ENCODE peak calls at places on chromosomes 12 and 14, in six cellular contexts. T is Peyer's patch, Y is HL-60, R is tibial nerve, Q is right lobe of liver, U is adrenal gland. P is an unnamed sample.

GRCh38 chr12:46465307-46465706 is 92.7 kb upstream of the SLC38A2 start:
- DNase-seq in U (no peak), T (no peak), Y (no peak), Q (no peak), R (no peak), P (no peak)

GRCh38 chr12:96986883-96987523 is 79.9 kb downstream of the NEDD1 start:
- DNase-seq in U (no peak), T (no peak), Q (no peak), R (no peak), Y (no peak), P (no peak)

GRCh38 chr12:104498211-104498801 is 41.6 kb downstream of the CHST11 start:
- DNase-seq in T (no peak), U (no peak), Q (no peak), R (no peak), Y (no peak), P (no peak)

GRCh38 chr12:7439579-7440505 is 4.1 kb downstream of the CD163L1 start:
- DNase-seq in T (peak), U (peak), Y (no peak), R (no peak), Q (peak), P (no peak)

GRCh38 chr12:113239288-113239771 is 18.1 kb downstream of the TPCN1 start:
- DNase-seq in U (peak), R (no peak), Q (no peak), T (no peak), Y (no peak), P (no peak)

GRCh38 chr14:52547027-52547426 is 5.3 kb downstream of the TXNDC16 start:
- DNase-seq in R (no peak), T (no peak), Y (no peak), U (no peak), Q (no peak), P (no peak)

GRCh38 chr14:32561520-32561919 is 232.4 kb downstream of the AKAP6 start:
- DNase-seq in R (no peak), U (peak), Y (no peak), Q (no peak), T (no peak), P (no peak)

GRCh38 chr12:104060791-104061190 is 3.5 kb upstream of the HCFC2 start:
- DNase-seq in R (no peak), Y (no peak), U (no peak), Q (no peak), T (no peak), P (no peak)

GRCh38 chr12:13924286-13924685 is 57.1 kb downstream of the GRIN2B start:
- DNase-seq in T (no peak), Y (no peak), Q (no peak), U (no peak), R (no peak), P (no peak)

GRCh38 chr14:105116451-105117256 is 51.4 kb upstream of the GPR132 start:
- DNase-seq in U (no peak), Q (no peak), R (no peak), T (no peak), Y (no peak), P (no peak)

GRCh38 chr12:132948146-132949066 is 7.7 kb downstream of the ZNF605 start:
- DNase-seq in T (no peak), U (no peak), Y (no peak), Q (no peak), R (no peak), P (no peak)

GRCh38 chr14:62081012-62081612 is 318.9 kb downstream of the SNAPC1 start:
- DNase-seq in U (no peak), T (no peak), R (no peak), Q (no peak), Y (no peak), P (no peak)

GRCh38 chr12:20260864-20261263 is 107.5 kb upstream of the PDE3A start:
- DNase-seq in Y (no peak), U (no peak), R (no peak), Q (no peak), T (no peak), P (no peak)

GRCh38 chr12:5026342-5026938 is 17.2 kb upstream of the KCNA5 start:
- DNase-seq in U (no peak), Q (no peak), Y (no peak), R (no peak), T (no peak), P (no peak)

GRCh38 chr14:99401624-99402282 is 78.9 kb downstream of the SETD3 start:
- DNase-seq in T (no peak), Q (no peak), R (no peak), U (no peak), Y (no peak), P (no peak)

GRCh38 chr12:64124511-64125197 is 97.4 kb downstream of the KICS2 start:
- DNase-seq in T (no peak), Y (no peak), R (no peak), U (no peak), Q (no peak), P (no peak)

GRCh38 chr12:9341260-9341585 is 133.0 kb upstream of the PZP start:
- DNase-seq in R (no peak), T (no peak), U (no peak), Q (no peak), Y (no peak), P (no peak)

GRCh38 chr12:57726884-57727757 is 11.4 kb downstream of the AGAP2 start:
- DNase-seq in T (peak), R (no peak), Q (no peak), U (peak), Y (no peak), P (no peak)

GRCh38 chr12:96438330-96438729 is 38.1 kb upstream of the CDK17 start:
- DNase-seq in U (no peak), R (no peak), T (no peak), Q (no peak), Y (no peak), P (no peak)

GRCh38 chr12:67161322-67161918 is 107.7 kb upstream of the CAND1 start:
- DNase-seq in T (no peak), Q (no peak), Y (peak), U (peak), R (no peak), P (no peak)

GRCh38 chr12:125314051-125314882 is 249.0 kb downstream of the AACS start:
- DNase-seq in U (no peak), R (no peak), T (no peak), Q (no peak), Y (no peak), P (no peak)

GRCh38 chr14:64296561-64296960 is 2.4 kb upstream of the ESR2 start:
- DNase-seq in T (no peak), R (no peak), Y (no peak), U (no peak), Q (no peak), P (no peak)

GRCh38 chr12:124053855-124054254 is 80.8 kb downstream of the ZNF664 start:
- DNase-seq in Y (peak), Q (no peak), U (peak), T (no peak), R (peak), P (no peak)

GRCh38 chr12:75081305-75081704 is 128.3 kb downstream of the KCNC2 start:
- DNase-seq in T (no peak), Q (no peak), R (no peak), U (no peak), Y (no peak), P (no peak)

GRCh38 chr12:94644622-94645021 is 5.7 kb downstream of the TMCC3 start:
- DNase-seq in T (no peak), U (no peak), Q (peak), Y (no peak), R (no peak), P (no peak)

GRCh38 chr12:139585-139984 is 73.0 kb downstream of the IQSEC3 start:
- DNase-seq in Y (no peak), T (no peak), Q (no peak), U (no peak), R (no peak), P (no peak)

GRCh38 chr14:76920572-76921175 is 94.5 kb downstream of the LRRC74A start:
- DNase-seq in U (no peak), T (no peak), Q (no peak), Y (no peak), R (no peak), P (no peak)

GRCh38 chr14:97824218-97824617 is 1027.0 kb downstream of the VRK1 start:
- DNase-seq in R (no peak), Y (peak), U (no peak), T (no peak), Q (no peak), P (no peak)

GRCh38 chr14:98325761-98326160 is 946.2 kb downstream of the BCL11B start:
- DNase-seq in R (no peak), U (no peak), Q (no peak), T (no peak), Y (no peak), P (no peak)

GRCh38 chr14:44940944-44941343 is 20.8 kb downstream of the KLHL28 start:
- DNase-seq in R (no peak), U (no peak), Q (no peak), T (no peak), Y (no peak), P (no peak)

GRCh38 chr12:131901431-131902331 is 7.3 kb downstream of the ULK1 start:
- DNase-seq in U (peak), Y (no peak), T (no peak), R (no peak), Q (no peak), P (peak)

GRCh38 chr14:93981874-93982683 is 5.7 kb upstream of the ASB2 start:
- DNase-seq in R (no peak), Y (no peak), U (no peak), Q (no peak), T (no peak), P (no peak)

GRCh38 chr14:21103165-21103709 is 2.4 kb downstream of the TMEM253 start:
- DNase-seq in Y (no peak), T (no peak), Q (no peak), R (no peak), U (no peak), P (no peak)

GRCh38 chr12:116577149-116577548 is 18.0 kb downstream of the MAP1LC3B2 start:
- DNase-seq in T (no peak), Y (no peak), U (no peak), Q (no peak), R (no peak), P (no peak)

GRCh38 chr14:39459795-39460478 is 27.7 kb upstream of the FBXO33 start:
- DNase-seq in U (no peak), Y (no peak), R (no peak), Q (no peak), T (no peak), P (no peak)

GRCh38 chr14:34931206-34931605 is 51.6 kb upstream of the SRP54 start:
- DNase-seq in Y (no peak), T (no peak), U (no peak), R (no peak), Q (no peak), P (no peak)
- H3K27ac ChIP-seq in Y (no peak), T (peak), U (no peak), R (no peak), Q (peak), P (no peak)

DNA sequence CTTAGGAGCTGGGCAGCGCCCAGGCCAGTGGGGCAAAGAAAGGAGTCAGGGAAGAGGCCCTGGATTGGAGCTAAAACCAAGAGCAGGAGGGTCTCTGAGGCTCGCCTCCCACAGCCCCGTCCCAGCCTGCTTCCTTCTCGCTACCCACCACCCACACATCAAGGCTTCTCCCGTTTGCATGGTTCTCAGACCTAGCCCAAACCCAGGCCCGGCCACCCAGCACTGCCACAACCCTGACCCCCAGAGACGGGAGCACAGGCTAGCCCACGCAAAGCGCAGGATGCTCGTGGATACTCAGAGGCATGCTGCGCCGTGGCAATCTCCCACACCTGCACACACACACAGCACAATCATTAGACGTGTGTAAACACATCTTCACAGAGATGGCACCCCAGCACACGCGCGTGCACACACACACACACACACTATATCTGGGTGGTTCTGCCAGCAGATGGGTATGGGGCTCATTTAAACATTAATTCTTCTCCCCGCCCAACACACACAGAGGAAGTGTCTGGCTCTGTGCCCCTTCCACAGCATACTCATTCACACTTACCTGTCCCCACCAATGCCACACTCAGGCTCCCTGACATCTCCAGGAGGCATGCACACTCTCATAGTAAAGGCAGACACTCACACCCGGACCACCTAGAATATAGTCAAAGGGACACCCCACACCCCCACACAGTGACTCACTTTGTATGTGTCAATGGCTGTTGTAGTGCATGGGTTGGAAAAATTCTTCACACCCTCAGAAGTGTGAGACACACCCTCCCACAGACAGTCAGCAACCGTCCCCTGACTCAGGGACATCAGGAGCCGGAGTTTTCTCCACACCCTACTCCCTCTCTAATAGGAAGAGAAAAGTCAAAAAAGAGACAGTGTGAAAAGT is 1.1 kb downstream of the CARMIL3 start:
- DNase-seq in U (peak), R (no peak), T (no peak), Y (no peak), Q (no peak), P (peak)
- H3K4me3 ChIP-seq in U (no peak), R (peak), T (peak), Y (no peak), Q (no peak), P (peak)

DNA sequence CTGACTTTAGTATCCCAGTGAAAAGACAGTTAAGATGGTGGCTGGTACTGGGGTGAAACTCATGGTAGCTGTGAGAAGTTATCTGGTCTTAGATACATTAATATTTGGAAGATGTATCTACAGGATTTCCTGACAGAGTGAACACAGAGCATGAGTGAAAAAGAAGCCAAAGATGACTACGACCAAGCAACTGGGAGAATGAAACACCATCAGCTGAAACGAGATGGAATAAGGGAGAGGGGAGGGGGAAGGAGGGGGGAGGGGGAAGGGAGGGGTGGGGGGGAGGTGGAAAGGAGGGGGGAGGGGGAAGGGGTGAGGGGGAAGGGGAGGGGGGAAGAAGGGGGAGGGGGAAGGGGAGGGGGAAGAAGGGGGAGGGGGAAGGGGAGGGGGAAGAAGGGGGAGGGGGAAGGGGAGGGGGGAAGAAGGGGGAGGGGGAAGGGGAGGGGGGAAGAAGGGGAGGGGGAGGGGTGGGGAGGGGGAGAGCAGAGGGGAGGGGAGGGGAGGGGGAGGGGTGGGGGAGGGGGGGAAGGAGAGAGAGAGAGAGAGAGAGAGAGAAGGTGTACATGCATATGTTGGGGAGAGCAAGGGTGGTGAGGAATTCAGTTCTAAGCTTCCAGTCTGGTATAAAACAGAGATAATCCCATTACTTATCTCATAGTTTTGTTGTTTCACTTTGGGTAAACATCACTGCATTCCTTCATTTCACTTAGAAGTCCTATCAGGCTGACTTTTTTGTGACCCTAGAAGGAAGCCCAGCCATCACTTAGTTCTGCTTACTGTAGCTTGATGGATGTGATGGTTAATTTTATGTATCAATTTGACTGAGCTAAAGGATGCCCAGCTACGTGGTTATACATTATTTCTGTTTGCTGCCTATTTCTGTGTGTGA is 73.9 kb downstream of the SPPL3 start:
- DNase-seq in R (no peak), T (no peak), Y (no peak), U (no peak), Q (no peak), P (no peak)
- H3K27ac ChIP-seq in R (no peak), T (no peak), Y (no peak), U (no peak), Q (no peak), P (no peak)

GRCh38 chr14:85313801-85314207 is 216.1 kb upstream of the FLRT2 start:
- DNase-seq in Y (no peak), U (no peak), T (no peak), R (no peak), Q (no peak), P (no peak)

GRCh38 chr14:85310491-85311272 is 219.3 kb upstream of the FLRT2 start:
- DNase-seq in Y (no peak), R (no peak), T (no peak), U (no peak), Q (no peak), P (no peak)

GRCh38 chr14:85308531-85309300 is 221.2 kb upstream of the FLRT2 start:
- DNase-seq in Y (no peak), T (no peak), U (no peak), R (no peak), Q (no peak), P (no peak)
- H3K4me3 ChIP-seq in Y (no peak), T (no peak), U (no peak), R (no peak), Q (no peak), P (no peak)

GRCh38 chr12:65628061-65628460 is 196.2 kb upstream of the HMGA2 start:
- DNase-seq in Y (no peak), U (no peak), T (no peak), Q (no peak), R (no peak), P (no peak)
- H3K27ac ChIP-seq in Y (no peak), U (no peak), T (no peak), Q (no peak), R (no peak), P (no peak)

DNA sequence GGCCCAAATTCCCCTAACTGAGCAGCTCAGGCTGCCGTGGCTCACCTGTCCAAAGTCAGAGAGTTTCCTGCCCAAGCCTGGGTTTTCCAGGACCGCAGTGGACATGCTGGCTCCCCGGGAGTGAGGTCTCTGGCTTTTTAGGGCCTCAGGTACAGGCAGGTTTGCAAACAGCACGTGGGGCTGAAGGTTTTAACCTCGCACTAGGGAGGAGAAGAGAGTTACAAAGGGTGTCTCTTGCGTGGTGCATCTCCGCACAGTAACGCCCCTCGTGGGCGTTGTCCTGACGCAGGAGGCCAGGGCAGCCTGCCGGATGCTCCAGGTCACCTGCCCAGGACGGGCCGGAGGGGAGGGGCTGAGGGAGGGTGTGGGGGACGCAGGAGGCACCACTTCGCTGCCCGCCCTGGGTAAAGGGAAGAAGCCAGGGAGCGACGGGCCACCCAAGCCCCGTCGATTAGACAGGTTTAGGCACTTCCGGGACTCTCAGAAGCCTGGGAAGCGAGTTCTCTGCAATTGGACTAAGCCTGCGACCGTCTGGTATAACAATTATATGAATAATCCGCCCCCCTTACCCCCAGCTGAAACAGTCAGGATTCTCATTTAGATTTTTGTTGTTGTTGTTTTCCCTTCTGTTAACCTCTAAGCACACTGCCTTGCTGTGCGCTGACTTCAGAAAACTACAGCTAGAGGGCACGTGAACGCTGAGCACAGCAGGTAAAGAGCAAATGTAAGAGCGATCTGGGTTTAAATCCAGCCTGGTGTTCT is at the start of gene PAH:
- DNase-seq in Q (peak), T (no peak), U (no peak), Y (no peak), R (no peak), P (no peak)
- H3K4me3 ChIP-seq in Q (peak), T (peak), U (no peak), Y (peak), R (peak), P (no peak)

GRCh38 chr14:55383541-55384140 is 28.0 kb downstream of the ATG14 start:
- DNase-seq in Q (no peak), R (no peak), T (no peak), Y (no peak), U (no peak), P (no peak)

GRCh38 chr14:55384536-55384935 is 27.1 kb downstream of the ATG14 start:
- DNase-seq in R (no peak), U (no peak), T (no peak), Y (no peak), Q (no peak), P (no peak)

GRCh38 chr14:55381561-55381960 is 30.1 kb downstream of the ATG14 start:
- DNase-seq in T (no peak), Y (no peak), Q (no peak), R (no peak), U (no peak), P (no peak)

GRCh38 chr14:55382483-55382882 is 29.1 kb downstream of the ATG14 start:
- DNase-seq in R (no peak), T (no peak), U (no peak), Q (no peak), Y (no peak), P (no peak)

GRCh38 chr14:55383039-55383438 is 28.6 kb downstream of the ATG14 start:
- DNase-seq in Y (no peak), Q (no peak), T (no peak), U (no peak), R (no peak), P (no peak)
- H3K27ac ChIP-seq in Y (no peak), Q (no peak), T (no peak), U (no peak), R (no peak), P (no peak)

GRCh38 chr12:26196424-26196722 is 1.0 kb downstream of the SSPN start:
- DNase-seq in U (no peak), T (no peak), Q (no peak), R (no peak), Y (no peak), P (no peak)
- H3K4me3 ChIP-seq in U (no peak), T (peak), Q (no peak), R (peak), Y (no peak), P (no peak)

GRCh38 chr12:21766403-21766802 is 8.1 kb downstream of the KCNJ8 start:
- DNase-seq in R (no peak), Q (no peak), U (no peak), Y (no peak), T (no peak), P (no peak)

GRCh38 chr12:21769311-21769710 is 5.2 kb downstream of the KCNJ8 start:
- DNase-seq in Y (no peak), R (no peak), U (no peak), T (no peak), Q (no peak), P (no peak)

GRCh38 chr12:21764063-21764462 is 10.4 kb downstream of the KCNJ8 start:
- DNase-seq in Y (no peak), U (no peak), Q (no peak), T (no peak), R (no peak), P (no peak)

GRCh38 chr12:21763531-21763930 is 11.0 kb downstream of the KCNJ8 start:
- DNase-seq in U (no peak), Q (no peak), Y (no peak), T (no peak), R (no peak), P (no peak)

GRCh38 chr12:21764950-21765349 is 9.6 kb downstream of the KCNJ8 start:
- DNase-seq in Q (no peak), T (no peak), U (no peak), Y (no peak), R (no peak), P (no peak)
- H3K27ac ChIP-seq in Q (peak), T (no peak), U (no peak), Y (no peak), R (no peak), P (no peak)

P was measured in RWPE2.